ENCODE peak calls at places on chromosomes 5 and 9, in eight cellular contexts. S, A, Y, U, G, Q, F and L are unnamed samples. For H3K9me3 and H3K4me1, the result is how much of the 10 kb centered on the place peaks cover.

GRCh38 chr5:181100121-181101015 is 30.6 kb downstream of the OR2V1 start:
- DNase-seq in S (no peak), A (no peak), Y (no peak), U (no peak), G (peak), Q (peak), F (no peak), L (no peak)

GRCh38 chr9:26939934-26940711 is 6.9 kb downstream of the PLAA start:
- DNase-seq in S (no peak), A (no peak), Y (no peak), U (no peak), G (no peak), Q (peak), F (no peak), L (no peak)

GRCh38 chr5:127838661-127839060 is 135.5 kb downstream of the CCDC192 start:
- DNase-seq in S (peak), A (no peak), Y (peak), U (no peak), G (peak), Q (no peak), F (peak), L (no peak)

GRCh38 chr5:24177821-24178220 is 467.0 kb downstream of the CDH10 start:
- DNase-seq in S (no peak), A (no peak), Y (no peak), U (no peak), G (no peak), Q (no peak), F (no peak), L (no peak)

GRCh38 chr9:126114850-126115460 is 211.7 kb upstream of the MVB12B start:
- DNase-seq in S (no peak), A (no peak), Y (no peak), U (no peak), G (no peak), Q (peak), F (peak), L (no peak)

GRCh38 chr9:131046581-131047202 is 37.7 kb downstream of the LAMC3 start:
- DNase-seq in S (peak), A (peak), Y (peak), U (peak), G (peak), Q (peak), F (peak), L (peak)

GRCh38 chr5:169223595-169223953 is 77.4 kb downstream of the SLIT3 start:
- DNase-seq in S (no peak), A (no peak), Y (no peak), U (no peak), G (no peak), Q (peak), F (no peak), L (no peak)

GRCh38 chr9:82281066-82281465 is 292.5 kb downstream of the SPATA31D1 start:
- DNase-seq in S (no peak), A (no peak), Y (no peak), U (no peak), G (no peak), Q (no peak), F (no peak), L (no peak)

GRCh38 chr5:135341696-135342095 is 57.3 kb downstream of the MACROH2A1 start:
- DNase-seq in S (no peak), A (no peak), Y (no peak), U (no peak), G (no peak), Q (no peak), F (no peak), L (no peak)

GRCh38 chr5:26872337-26872736 is 166.0 kb downstream of the CDH9 start:
- DNase-seq in S (no peak), A (no peak), Y (no peak), U (no peak), G (no peak), Q (no peak), F (peak), L (no peak)

GRCh38 chr9:13823021-13823420 is 490.9 kb downstream of the NFIB start:
- DNase-seq in S (peak), A (no peak), Y (no peak), U (no peak), G (no peak), Q (peak), F (no peak), L (no peak)

GRCh38 chr9:14865206-14865605 is 45.0 kb downstream of the FREM1 start:
- DNase-seq in S (no peak), A (no peak), Y (no peak), U (no peak), G (no peak), Q (no peak), F (no peak), L (no peak)

GRCh38 chr5:127074466-127074865 is 1.2 kb upstream of the C5orf63 start:
- DNase-seq in S (no peak), A (no peak), Y (no peak), U (no peak), G (no peak), Q (no peak), F (no peak), L (no peak)

GRCh38 chr5:5700549-5700948 is 278.1 kb downstream of the ICE1 start:
- DNase-seq in S (no peak), A (no peak), Y (no peak), U (no peak), G (no peak), Q (no peak), F (no peak), L (no peak)

GRCh38 chr9:71249729-71250317 is 128.4 kb upstream of the TRPM3 start:
- DNase-seq in S (peak), A (peak), Y (peak), U (no peak), G (peak), Q (peak), F (peak), L (peak)

GRCh38 chr9:30522486-30522885 is 1862.0 kb upstream of the ACO1 start:
- DNase-seq in S (no peak), A (no peak), Y (no peak), U (no peak), G (no peak), Q (no peak), F (no peak), L (no peak)

GRCh38 chr5:149618581-149619248 is 37.4 kb downstream of the ARHGEF37 start:
- DNase-seq in S (peak), A (peak), Y (peak), U (no peak), G (peak), Q (peak), F (peak), L (peak)

GRCh38 chr9:108813951-108814601 is 41.7 kb downstream of the ACTL7B start:
- DNase-seq in S (no peak), A (no peak), Y (no peak), U (peak), G (peak), Q (peak), F (peak), L (no peak)

GRCh38 chr9:137355445-137356365 is 53.6 kb upstream of the NRARP start:
- DNase-seq in S (peak), A (no peak), Y (no peak), U (no peak), G (no peak), Q (no peak), F (no peak), L (no peak)

GRCh38 chr9:125815568-125815967 is 68.4 kb downstream of the PBX3 start:
- DNase-seq in S (peak), A (no peak), Y (no peak), U (no peak), G (no peak), Q (no peak), F (peak), L (no peak)

GRCh38 chr5:7659420-7659819 is 191.5 kb downstream of the CFAP90 start:
- DNase-seq in S (no peak), A (no peak), Y (no peak), U (no peak), G (no peak), Q (no peak), F (no peak), L (no peak)

GRCh38 chr5:81838307-81838906 is 87.5 kb upstream of the SSBP2 start:
- DNase-seq in S (peak), A (peak), Y (peak), U (no peak), G (peak), Q (peak), F (no peak), L (peak)

GRCh38 chr9:75866273-75866871 is 24.1 kb upstream of the PCSK5 start:
- DNase-seq in S (peak), A (peak), Y (peak), U (no peak), G (peak), Q (peak), F (peak), L (peak)

GRCh38 chr5:168226012-168226411 is 65.4 kb upstream of the WWC1 start:
- DNase-seq in S (no peak), A (no peak), Y (no peak), U (no peak), G (no peak), Q (no peak), F (no peak), L (no peak)

DNA sequence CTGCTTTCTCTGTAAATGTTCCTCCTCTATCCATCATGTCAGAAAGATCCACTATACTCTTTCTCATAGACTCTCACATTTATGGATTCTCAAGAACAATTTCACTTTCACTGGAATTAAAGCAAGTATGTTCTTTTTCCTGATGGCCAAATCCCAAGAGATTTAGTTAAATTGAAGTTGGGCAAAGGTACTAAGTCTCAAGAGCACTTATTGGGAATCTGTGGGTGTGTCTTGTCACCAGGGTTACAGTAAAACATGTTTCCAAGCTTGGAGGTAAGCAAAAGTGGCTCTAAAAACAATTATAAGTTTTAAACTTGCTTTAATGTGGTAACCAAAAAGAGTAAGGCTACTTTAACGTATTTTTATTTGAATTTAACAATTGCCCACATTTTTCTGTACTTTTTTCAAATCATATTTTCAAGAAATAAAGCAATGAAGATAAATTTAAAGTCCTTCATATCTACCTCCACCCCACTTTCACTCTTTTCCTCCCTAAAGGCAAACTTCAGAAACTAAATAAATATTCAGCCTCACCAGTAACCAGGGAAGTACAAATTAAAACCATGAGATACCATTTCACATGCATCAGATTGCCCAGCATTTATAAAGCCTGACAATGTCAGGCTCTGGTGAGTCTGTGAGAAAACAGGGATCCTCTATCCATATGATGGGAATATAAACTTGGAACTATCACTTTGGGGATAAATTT is 387.4 kb downstream of the CETN3 start:
- DNase-seq in S (no peak), A (no peak), Y (no peak), U (no peak), G (no peak), Q (peak), F (no peak), L (no peak)
- H3K9ac ChIP-seq in S (no peak), A (no peak), Y (no peak), U (no peak), G (no peak), Q (no peak), F (no peak), L (no peak)

GRCh38 chr5:52830700-52831099 is 43.0 kb downstream of the ITGA1 start:
- DNase-seq in S (no peak), A (no peak), Y (no peak), U (no peak), G (no peak), Q (no peak), F (no peak), L (no peak)
- H3K9me3 ChIP-seq in S (under half), A (under half), Y (under half), U (under half), G (under half), Q (under half), F (under half), L (under half)

DNA sequence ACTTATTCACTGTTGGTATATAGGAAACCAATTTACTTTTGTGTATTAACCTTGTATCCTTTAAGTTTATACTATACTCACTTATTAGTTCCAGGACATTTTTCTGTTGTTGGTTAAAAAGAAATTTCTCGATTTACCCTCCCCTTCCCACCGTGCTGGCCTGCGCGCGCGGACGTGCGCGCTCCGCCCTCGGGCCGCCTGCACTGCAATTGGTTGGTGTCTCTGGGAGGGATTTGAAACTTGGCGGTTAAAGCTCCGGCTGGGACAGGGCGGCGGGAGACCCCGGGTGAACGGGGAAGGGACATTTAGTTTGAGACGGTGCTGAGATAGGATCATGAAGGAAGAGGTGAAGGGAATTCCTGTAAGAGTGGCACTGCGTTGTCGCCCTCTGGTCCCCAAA is at the start of gene KIF4B:
- DNase-seq in S (no peak), A (no peak), Y (no peak), U (no peak), G (no peak), Q (no peak), F (no peak), L (no peak)
- H3K4me1 ChIP-seq in S (under half), A (under half), Y (under half), U (under half), G (under half), Q (under half), F (under half), L (under half)

DNA sequence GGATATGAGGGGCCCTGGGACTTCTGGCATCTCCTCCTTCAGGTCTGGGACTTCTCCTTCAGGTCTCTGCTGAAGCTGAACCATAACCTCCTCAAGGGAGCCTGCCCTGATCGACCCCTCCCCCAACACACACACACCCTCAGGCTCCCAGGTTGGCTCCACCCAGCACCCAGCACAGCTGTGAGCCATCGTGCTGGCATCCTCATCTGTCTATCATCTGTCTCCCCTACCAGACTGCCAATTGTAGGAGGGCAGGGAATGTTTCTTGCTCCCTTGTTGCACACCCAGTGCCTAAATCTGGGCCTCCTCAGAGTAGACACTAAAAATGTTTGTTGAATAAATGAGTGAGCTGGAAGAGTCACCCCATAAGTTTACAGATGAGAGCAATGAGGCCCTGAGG is 71.4 kb downstream of the LRSAM1 start:
- DNase-seq in S (no peak), A (no peak), Y (peak), U (no peak), G (no peak), Q (no peak), F (peak), L (no peak)
- H3K9ac ChIP-seq in S (peak), A (no peak), Y (peak), U (no peak), G (no peak), Q (peak), F (no peak), L (no peak)

GRCh38 chr9:135650408-135650807 is 11.1 kb upstream of the GLT6D1 start:
- DNase-seq in S (no peak), A (no peak), Y (no peak), U (no peak), G (no peak), Q (no peak), F (no peak), L (no peak)
- H3K9me3 ChIP-seq in S (under half), A (under half), Y (under half), U (under half), G (under half), Q (under half), F (under half), L (under half)

GRCh38 chr5:17666726-17667235 is 32.5 kb downstream of the TAF11L14 start:
- DNase-seq in S (no peak), A (no peak), Y (no peak), U (no peak), G (no peak), Q (no peak), F (no peak), L (no peak)
- H3K4me1 ChIP-seq in S (under half), A (under half), Y (under half), U (under half), G (under half), Q (under half), F (under half), L (under half)